ENCODE peak calls at places on chromosomes 13 and 19, in four cellular contexts. Z is neural progenitor cell, O is fibroblast of pulmonary artery, Y is tibial nerve. H is an unnamed sample.

GRCh38 chr19:16970821-16971220 is 55.8 kb downstream of the CPAMD8 start:
- DNase-seq in Z (no peak), O (no peak), Y (no peak), H (no peak)

GRCh38 chr19:37972803-37973202 is 65.8 kb downstream of the SIPA1L3 start:
- DNase-seq in Z (no peak), O (no peak), Y (no peak), H (no peak)

GRCh38 chr19:2271516-2272103 is 10.4 kb downstream of the PEAK3 start:
- DNase-seq in Z (peak), O (peak), Y (no peak), H (peak)

GRCh38 chr19:49309087-49309486 is 15.9 kb downstream of the SLC6A16 start:
- DNase-seq in Z (no peak), O (no peak), Y (no peak), H (no peak)

GRCh38 chr13:36673838-36674326 is at the start of gene SERTM1:
- DNase-seq in Z (peak), O (peak), Y (no peak), H (peak)

GRCh38 chr19:39363909-39364457 is 21.8 kb downstream of the SAMD4B start:
- DNase-seq in Z (no peak), O (no peak), Y (peak), H (no peak)

GRCh38 chr13:27261376-27261775 is 9.3 kb upstream of the RASL11A start:
- DNase-seq in Z (no peak), O (no peak), Y (no peak), H (no peak)

GRCh38 chr19:5340637-5341447 is at the start of gene PTPRS:
- DNase-seq in Z (peak), O (peak), Y (peak), H (peak)

GRCh38 chr19:19937403-19937802 is 36.7 kb downstream of the ZNF93 start:
- DNase-seq in Z (no peak), O (no peak), Y (no peak), H (no peak)

GRCh38 chr13:95258619-95259194 is 42.5 kb downstream of the ABCC4 start:
- DNase-seq in Z (no peak), O (no peak), Y (no peak), H (no peak)

GRCh38 chr13:29491248-29491647 is 104.2 kb downstream of the SLC7A1 start:
- DNase-seq in Z (no peak), O (no peak), Y (no peak), H (no peak)

GRCh38 chr19:55640043-55640576 is 692 bp upstream of the ZNF580 start:
- DNase-seq in Z (peak), O (peak), Y (no peak), H (peak)

GRCh38 chr19:29526730-29527499 is 1.1 kb downstream of the VSTM2B start:
- DNase-seq in Z (peak), O (no peak), Y (no peak), H (peak)

GRCh38 chr13:41812851-41813250 is 148.1 kb downstream of the VWA8 start:
- DNase-seq in Z (no peak), O (no peak), Y (no peak), H (no peak)

GRCh38 chr13:110570886-110571285 is 9.4 kb upstream of the RAB20 start:
- DNase-seq in Z (no peak), O (no peak), Y (no peak), H (no peak)

GRCh38 chr13:113769881-113770280 is 10.9 kb downstream of the TMEM255B start:
- DNase-seq in Z (no peak), O (no peak), Y (no peak), H (no peak)

H was measured in H7.